ENCODE peak calls at places on chromosomes 1 and 21, in five cellular contexts. C, M, X, I and D are unnamed samples.

GRCh38 chr1:221567859-221568507 is 173.9 kb downstream of the DUSP10 start:
- DNase-seq in M (no peak), X (no peak), I (no peak), C (no peak), D (no peak)

GRCh38 chr1:159023723-159024122 is 14.0 kb downstream of the IFI16 start:
- DNase-seq in M (no peak), X (no peak), I (no peak), C (no peak), D (no peak)

GRCh38 chr1:235327559-235328270 is at the start of gene ARID4B:
- DNase-seq in I (no peak), C (peak; percentile 78), M (peak; percentile 86), X (peak; percentile 41), D (no peak)

GRCh38 chr1:221089273-221089672 is 210.0 kb downstream of the HLX start:
- DNase-seq in M (no peak), X (no peak), C (no peak), I (no peak), D (no peak)

GRCh38 chr1:51916587-51917405 is 38.3 kb upstream of the NRDC start:
- DNase-seq in M (no peak), C (no peak), I (no peak), X (no peak), D (no peak)

GRCh38 chr1:231357831-231358354 is 19.8 kb downstream of the SPRTN start:
- DNase-seq in X (no peak), I (peak; percentile 45), C (no peak), M (no peak), D (peak; percentile 75)

GRCh38 chr1:200178340-200178739 is 150.8 kb downstream of the NR5A2 start:
- DNase-seq in C (no peak), I (no peak), M (no peak), X (no peak), D (no peak)

GRCh38 chr1:220013497-220013896 is 32.8 kb downstream of the EPRS1 start:
- DNase-seq in X (no peak), I (no peak), C (no peak), M (no peak), D (no peak)

GRCh38 chr21:44765231-44766013 is 36.2 kb downstream of the UBE2G2 start:
- DNase-seq in I (no peak), M (no peak), C (no peak), X (peak; percentile 16), D (no peak)

GRCh38 chr1:91889717-91890459 is 3.9 kb upstream of the TGFBR3 start:
- DNase-seq in I (peak; percentile 51), M (no peak), C (no peak), X (no peak), D (no peak)

GRCh38 chr1:202588644-202589189 is 121.5 kb downstream of the SYT2 start:
- DNase-seq in M (no peak), I (no peak), X (no peak), C (no peak), D (no peak)

GRCh38 chr1:7335224-7335879 is 435.7 kb upstream of the VAMP3 start:
- DNase-seq in M (no peak), C (no peak), X (no peak), I (no peak), D (no peak)

GRCh38 chr1:44847786-44848185 is 4.7 kb upstream of the PTCH2 start:
- DNase-seq in C (no peak), M (no peak), I (no peak), X (no peak), D (no peak)

GRCh38 chr1:232036161-232036942 is 409.8 kb downstream of the DISC1 start:
- DNase-seq in X (no peak), C (no peak), M (no peak), I (no peak), D (no peak)

GRCh38 chr1:85580046-85580411 is 532 bp upstream of the CCN1 start:
- DNase-seq in I (peak; percentile 61), X (no peak), M (no peak), C (no peak), D (peak; percentile 77)

GRCh38 chr1:6110326-6110725 is 64.6 kb downstream of the KCNAB2 start:
- DNase-seq in C (no peak), X (no peak), I (no peak), M (peak; percentile 34), D (no peak)

DNA sequence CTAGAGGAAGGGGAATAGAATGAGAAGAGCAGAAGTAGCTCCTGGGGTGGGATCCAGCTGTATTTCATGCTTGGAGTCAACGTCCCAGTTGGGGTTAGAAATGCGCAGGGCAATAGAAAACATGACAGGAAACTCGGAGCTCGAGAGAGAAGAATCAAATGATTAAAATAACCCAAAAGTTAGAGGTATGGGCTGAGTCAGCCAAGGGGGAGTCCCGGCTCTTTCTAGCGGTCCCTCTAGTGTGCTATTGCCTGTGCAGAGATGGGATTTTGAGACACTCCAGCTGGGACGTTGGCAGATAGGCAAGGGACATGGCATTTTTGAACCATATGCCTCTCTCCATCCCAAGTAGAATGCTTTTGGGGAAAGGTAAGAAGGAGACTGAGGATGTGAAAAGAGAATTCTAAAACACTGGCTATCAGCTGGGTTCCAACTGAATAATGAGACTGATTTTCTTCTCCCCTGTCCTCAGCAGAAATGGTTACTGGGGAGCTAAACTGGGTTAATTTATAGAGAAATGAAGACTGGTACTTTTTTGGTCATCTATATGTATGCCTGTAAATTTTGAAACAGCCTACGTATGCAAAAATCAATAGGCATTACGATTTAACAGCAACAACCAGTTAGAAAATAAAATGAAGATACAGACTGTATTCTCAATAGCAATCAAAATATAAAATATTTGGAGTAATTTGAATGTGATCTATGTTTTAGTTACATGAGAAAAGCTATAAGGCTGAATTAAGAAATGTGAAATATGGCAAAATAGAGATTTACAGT is 7.0 kb upstream of the VPS26C start:
- DNase-seq in X (no peak), M (no peak), C (no peak), I (no peak), D (no peak)
- H3K4me3 ChIP-seq in X (no peak overlapping the region), M (no peak overlapping the region), C (no peak overlapping the region), I (no peak overlapping the region), D (no peak overlapping the region)

GRCh38 chr1:24347159-24347931 is 28.2 kb downstream of the GRHL3 start:
- DNase-seq in M (no peak), I (no peak), X (no peak), C (no peak), D (no peak)
- H3K27ac ChIP-seq in M (no peak overlapping the region), I (no peak overlapping the region), X (no peak overlapping the region), C (no peak overlapping the region), D (no peak overlapping the region)

DNA sequence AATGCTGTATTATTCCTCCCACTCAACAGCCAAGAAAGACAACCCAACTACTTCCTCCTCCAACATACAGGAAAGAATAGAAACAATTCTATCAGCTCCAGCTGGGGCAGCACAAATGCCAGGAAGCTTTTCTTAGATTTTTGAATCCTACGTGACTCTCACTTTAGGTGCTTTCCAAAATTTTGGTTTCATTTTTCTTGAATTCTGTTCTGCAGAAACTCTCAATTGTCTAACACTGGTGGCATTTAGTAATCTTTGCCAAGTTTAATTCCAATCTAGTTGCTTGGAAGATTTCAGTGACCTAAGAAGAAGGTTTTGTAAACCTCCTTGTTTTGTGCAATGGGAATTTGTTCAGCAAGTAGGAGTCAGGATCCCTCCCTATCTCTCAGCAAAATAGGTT is 37.1 kb upstream of the DOCK7 start:
- DNase-seq in M (no peak), C (no peak), I (no peak), X (no peak), D (no peak)
- H3K4me3 ChIP-seq in M (peak overlapping the region; percentile 12), C (peak overlapping the region; percentile 24), I (no peak overlapping the region), X (no peak overlapping the region), D (peak overlapping the region; percentile 10)

DNA sequence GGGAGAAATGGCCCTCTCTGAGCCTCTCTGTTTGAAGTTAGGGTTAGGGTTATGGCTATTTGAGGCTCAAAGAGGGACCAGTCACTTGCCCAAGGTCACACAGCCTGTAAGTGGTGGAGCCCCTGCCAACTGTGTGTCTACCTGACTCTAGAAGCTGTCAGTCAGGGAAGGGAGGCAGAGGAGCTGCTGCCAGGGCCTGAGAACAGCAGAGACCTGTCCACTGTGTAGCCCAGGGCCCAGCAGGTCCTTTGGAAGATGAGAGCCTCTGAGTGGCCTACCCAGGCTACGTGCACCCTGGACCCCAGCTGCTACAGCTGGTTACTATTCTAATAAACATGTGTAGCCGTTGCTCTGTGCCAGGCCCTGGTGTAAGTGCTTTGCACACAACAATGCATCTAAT is 15.1 kb upstream of the EDN2 start:
- DNase-seq in X (no peak), C (no peak), M (no peak), I (no peak), D (no peak)
- H3K27ac ChIP-seq in X (no peak overlapping the region), C (peak overlapping the region; percentile 94), M (peak overlapping the region; percentile 91), I (peak overlapping the region; percentile 38), D (peak overlapping the region; percentile 88)

GRCh38 chr1:244231193-244231571 is 180.1 kb downstream of the ZBTB18 start:
- DNase-seq in I (no peak), X (no peak), M (no peak), C (no peak), D (no peak)
- H3K4me3 ChIP-seq in I (no peak overlapping the region), X (no peak overlapping the region), M (peak overlapping the region; percentile 13), C (peak overlapping the region; percentile 37), D (no peak overlapping the region)

DNA sequence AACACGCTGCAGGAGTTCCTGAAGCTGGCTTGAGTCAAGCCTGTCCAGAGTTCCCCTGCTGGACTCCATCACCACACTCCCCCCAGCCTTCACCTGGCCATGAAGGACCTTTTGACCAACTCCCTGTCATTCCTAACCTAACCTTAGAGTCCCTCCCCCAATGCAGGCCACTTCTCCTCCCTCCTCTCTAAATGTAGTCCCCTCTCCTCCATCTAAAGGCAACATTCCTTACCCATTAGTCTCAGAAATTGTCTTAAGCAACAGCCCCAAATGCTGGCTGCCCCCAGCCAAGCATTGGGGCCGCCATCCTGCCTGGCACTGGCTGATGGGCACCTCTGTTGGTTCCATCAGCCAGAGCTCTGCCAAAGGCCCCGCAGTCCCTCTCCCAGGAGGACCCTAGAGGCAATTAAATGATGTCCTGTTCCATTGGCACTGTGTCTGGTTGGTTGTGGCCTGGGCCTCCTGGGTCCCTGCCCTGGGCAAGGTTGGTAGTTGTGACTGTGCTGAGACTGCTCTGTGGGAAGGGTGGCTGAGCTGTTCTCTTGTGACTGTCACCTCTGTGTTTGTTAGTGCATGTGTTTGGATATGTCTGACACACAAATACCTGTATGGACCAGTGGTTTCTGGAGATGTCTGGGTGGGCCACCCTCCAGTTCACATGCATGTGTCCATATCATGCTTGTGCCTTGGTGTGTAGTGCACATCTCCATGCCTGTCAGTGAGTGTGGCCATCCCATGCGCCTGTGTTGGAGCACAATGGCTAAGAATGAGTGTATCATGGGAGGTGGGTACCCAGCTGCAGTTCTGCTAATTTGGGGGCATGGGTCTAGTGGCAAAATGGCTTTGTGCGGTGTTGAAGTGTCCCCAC is 1.4 kb downstream of the SH3BGRL3 start:
- DNase-seq in M (no peak), C (no peak), X (no peak), I (no peak), D (no peak)
- H3K27ac ChIP-seq in M (peak overlapping the region; percentile 96), C (peak overlapping the region; percentile 98), X (peak overlapping the region; percentile 86), I (peak overlapping the region; percentile 93), D (peak overlapping the region; percentile 98)

GRCh38 chr1:2407166-2407990 is 5.0 kb downstream of the PEX10 start:
- DNase-seq in C (no peak), I (no peak), M (no peak), X (no peak), D (no peak)
- H3K4me3 ChIP-seq in C (peak overlapping the region; percentile 55), I (no peak overlapping the region), M (no peak overlapping the region), X (no peak overlapping the region), D (no peak overlapping the region)

GRCh38 chr1:1355376-1355775 is 3.0 kb downstream of the MXRA8 start:
- DNase-seq in I (no peak), C (no peak), X (no peak), M (no peak), D (no peak)
- H3K27ac ChIP-seq in I (peak overlapping the region; percentile 96), C (peak overlapping the region; percentile 84), X (no peak overlapping the region), M (no peak overlapping the region), D (peak overlapping the region; percentile 95)